ENCODE peak calls at places on chromosomes 11 and 22, in five cellular contexts. Z is stomach, M is GM12891, J is HCT116, X is right lobe of liver. V is an unnamed sample.

GRCh38 chr22:39625554-39626537 is 55.3 kb downstream of the CACNA1I start:
- DNase-seq in X (no peak), M (no peak), J (no peak), Z (no peak), V (no peak)

GRCh38 chr22:49894321-49895072 is 23.7 kb downstream of the ALG12 start:
- DNase-seq in J (no peak), X (no peak), Z (no peak), M (no peak), V (no peak)

GRCh38 chr22:46577361-46578249 is 40.2 kb upstream of the CELSR1 start:
- DNase-seq in J (no peak), Z (no peak), M (no peak), X (peak; percentile 35), V (no peak)

GRCh38 chr11:32466279-32466915 is 31.1 kb upstream of the WT1 start:
- DNase-seq in X (no peak), J (no peak), Z (peak; percentile 1), M (no peak), V (no peak)

GRCh38 chr11:130162733-130163132 is 3.2 kb downstream of the ST14 start:
- DNase-seq in Z (no peak), M (no peak), J (no peak), X (no peak), V (no peak)

GRCh38 chr11:122788781-122789535 is 49.3 kb upstream of the CRTAM start:
- DNase-seq in J (no peak), M (no peak), Z (no peak), X (no peak), V (no peak)

GRCh38 chr11:111417011-111417765 is 38.1 kb upstream of the POU2AF1 start:
- DNase-seq in Z (no peak), M (no peak), X (no peak), J (no peak), V (no peak)

GRCh38 chr11:41459602-41460405 is at the start of gene LRRC4C:
- DNase-seq in M (no peak), Z (no peak), X (no peak), J (no peak), V (no peak)

GRCh38 chr11:36454991-36455611 is 55.0 kb downstream of the TRAF6 start:
- DNase-seq in J (no peak), X (no peak), M (no peak), Z (no peak), V (peak; percentile 72)

GRCh38 chr11:59208956-59209355 is 3.8 kb downstream of the MPEG1 start:
- DNase-seq in Z (no peak), X (no peak), M (no peak), J (no peak), V (no peak)

GRCh38 chr11:122895591-122895990 is 13.0 kb downstream of the JHY start:
- DNase-seq in X (no peak), M (no peak), J (no peak), Z (no peak), V (no peak)

GRCh38 chr11:20158597-20159257 is 1.5 kb downstream of the DBX1 start:
- DNase-seq in M (no peak), Z (peak; percentile 41), J (no peak), X (peak; percentile 51), V (peak; percentile 73)

GRCh38 chr11:35285471-35285870 is 133.9 kb downstream of the SLC1A2 start:
- DNase-seq in X (no peak), J (no peak), Z (no peak), M (no peak), V (no peak)

GRCh38 chr11:88292156-88292844 is 45.2 kb downstream of the CTSC start:
- DNase-seq in M (no peak), J (peak; percentile 2), X (peak; percentile 49), Z (peak; percentile 54), V (peak; percentile 76)

GRCh38 chr11:32334822-32335221 is 100.5 kb downstream of the WT1 start:
- DNase-seq in M (no peak), J (peak; percentile 55), Z (no peak), X (no peak), V (peak; percentile 53)

GRCh38 chr22:32378703-32379272 is 21.1 kb downstream of the RFPL3 start:
- DNase-seq in J (peak; percentile 54), Z (no peak), M (no peak), X (no peak), V (peak; percentile 62)

GRCh38 chr11:122375687-122376399 is 259.8 kb upstream of the BLID start:
- DNase-seq in X (no peak), Z (no peak), M (no peak), J (peak; percentile 54), V (no peak)

GRCh38 chr22:22201185-22201924 is 43.2 kb upstream of the VPREB1 start:
- DNase-seq in X (no peak), J (no peak), Z (peak; percentile 48), M (peak; percentile 53), V (no peak)

GRCh38 chr11:34243620-34244493 is 114.0 kb downstream of the ABTB2 start:
- DNase-seq in Z (peak; percentile 56), J (peak; percentile 71), X (peak; percentile 52), M (peak; percentile 36), V (no peak)

GRCh38 chr22:47376322-47376700 is 613.9 kb downstream of the TBC1D22A start:
- DNase-seq in Z (no peak), J (no peak), X (peak; percentile 2), M (no peak), V (no peak)

GRCh38 chr11:108019870-108020540 is 11.3 kb downstream of the CUL5 start:
- DNase-seq in M (no peak), X (no peak), Z (no peak), J (no peak), V (no peak)

DNA sequence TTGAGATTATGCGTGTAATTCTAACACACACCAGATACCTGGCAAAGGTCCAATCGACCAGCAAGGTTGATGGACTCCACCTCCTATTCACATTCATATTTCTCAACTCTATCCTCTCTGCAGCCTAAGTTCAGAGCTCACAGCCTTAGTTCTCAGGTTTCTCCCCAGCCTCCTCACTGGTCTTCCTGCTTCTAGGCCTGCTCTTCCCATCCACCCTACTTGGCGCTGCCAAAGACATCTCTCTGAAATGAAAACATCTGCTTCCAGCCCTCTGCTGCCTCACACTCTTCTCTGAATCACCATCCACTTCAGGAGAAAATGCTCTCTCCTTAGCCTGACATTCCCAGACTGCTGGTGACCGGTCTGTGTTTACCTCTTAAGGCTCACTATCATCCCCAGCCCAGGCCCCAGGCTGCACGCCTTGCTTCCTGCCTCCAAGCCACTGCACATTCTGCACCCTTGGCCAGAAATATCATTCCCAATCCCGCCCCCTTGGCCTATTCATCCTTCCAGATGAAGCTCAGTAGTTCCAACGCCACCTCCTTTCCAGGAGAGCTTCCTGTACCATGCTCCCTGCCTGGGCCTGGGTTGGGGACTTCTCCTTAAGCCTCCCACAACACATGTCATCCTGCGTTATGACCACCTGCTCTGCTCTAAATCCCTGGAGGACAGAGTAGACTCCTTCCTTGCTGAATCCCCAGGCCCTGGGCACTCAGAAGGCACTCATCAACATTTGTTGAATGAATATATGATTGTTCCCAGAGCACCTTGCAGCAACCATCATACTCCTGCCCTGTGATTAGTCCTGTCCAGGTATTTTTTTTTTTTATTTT is 3.5 kb downstream of the ARRB1 start:
- DNase-seq in J (no peak), X (no peak), Z (no peak), M (no peak), V (peak; percentile 59)
- TF ChIP-seq POLR2A in J (no peak), X (no peak), Z (no peak), M (no peak), V (no peak)

GRCh38 chr11:45109400-45109799 is 37.0 kb upstream of the PRDM11 start:
- DNase-seq in Z (no peak), M (no peak), J (no peak), X (no peak), V (no peak)

GRCh38 chr11:45113807-45114206 is 32.6 kb upstream of the PRDM11 start:
- DNase-seq in J (no peak), M (no peak), X (no peak), Z (no peak), V (no peak)

GRCh38 chr11:45107051-45107450 is 39.4 kb upstream of the PRDM11 start:
- DNase-seq in Z (no peak), M (no peak), X (no peak), J (no peak), V (no peak)

GRCh38 chr11:45108070-45109064 is 38.1 kb upstream of the PRDM11 start:
- DNase-seq in J (no peak), Z (no peak), X (no peak), M (no peak), V (no peak)

GRCh38 chr11:45110562-45110961 is 35.9 kb upstream of the PRDM11 start:
- DNase-seq in Z (peak; percentile 48), J (peak; percentile 64), M (peak; percentile 41), X (no peak), V (peak; percentile 60)
- TF ChIP-seq POLR2A in Z (no peak), J (no peak), M (no peak), X (no peak), V (no peak)

DNA sequence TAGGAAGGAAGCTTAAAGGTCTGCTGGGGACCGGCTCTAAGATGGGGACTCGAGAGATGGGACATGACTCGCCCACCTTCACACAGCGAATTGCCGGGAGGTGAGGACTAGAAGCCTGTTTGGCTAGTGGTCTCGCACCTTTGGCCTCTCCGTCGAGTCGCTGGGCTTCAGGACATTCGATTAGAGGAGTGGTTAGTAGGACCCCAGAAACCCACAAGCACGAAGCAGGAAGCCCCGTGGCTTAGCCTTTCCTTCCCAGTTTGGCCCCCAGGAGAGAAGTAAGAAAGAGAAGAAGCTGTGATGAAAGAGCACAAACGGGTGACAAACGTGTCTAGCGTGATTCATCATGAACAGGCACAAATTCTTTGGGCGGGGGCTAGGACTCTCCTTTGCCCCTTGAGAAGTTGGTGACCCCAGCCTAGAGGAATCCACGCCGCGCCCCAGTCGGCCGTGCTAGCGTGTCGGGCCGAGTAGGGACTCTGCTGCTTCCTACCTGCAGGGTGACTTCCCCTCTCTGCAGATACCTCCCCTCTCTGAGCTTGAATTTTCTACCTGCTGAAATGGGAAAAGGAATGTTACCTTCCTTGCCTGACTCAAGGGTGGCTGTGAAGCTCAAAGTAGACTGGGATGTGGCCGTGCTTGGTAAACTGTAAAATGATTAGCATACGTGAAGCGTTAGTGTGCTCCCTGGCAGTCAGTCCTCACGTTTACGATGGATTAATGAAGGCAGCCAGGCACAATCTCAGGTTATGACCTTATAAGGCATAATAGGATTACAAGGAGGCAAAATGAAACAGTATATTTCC is 1.1 kb upstream of the ADM start:
- DNase-seq in X (peak; percentile 68), J (no peak), Z (peak; percentile 48), M (no peak), V (no peak)
- TF ChIP-seq POLR2A in X (peak; percentile 31), J (peak; percentile 67), Z (no peak), M (no peak), V (no peak)

GRCh38 chr11:93741882-93742226 is 382 bp downstream of the C11orf54 start:
- DNase-seq in J (no peak), X (peak; percentile 46), M (no peak), Z (peak; percentile 69), V (no peak)

GRCh38 chr11:93741094-93741881 is at the start of the genes C11orf54 and TAF1D:
- DNase-seq in X (peak; percentile 97), Z (peak; percentile 97), M (peak; percentile 74), J (peak; percentile 93), V (peak; percentile 98)

GRCh38 chr11:93740802-93741093 is 547 bp downstream of the TAF1D start:
- DNase-seq in X (peak; percentile 64), Z (peak; percentile 50), M (peak; percentile 24), J (no peak), V (peak; percentile 70)

GRCh38 chr11:93738647-93739081 is 2.6 kb downstream of the TAF1D start:
- DNase-seq in X (no peak), J (no peak), M (no peak), Z (no peak), V (no peak)

GRCh38 chr11:93740031-93740801 is 1.1 kb downstream of the TAF1D start:
- DNase-seq in Z (no peak), J (no peak), X (no peak), M (no peak), V (peak; percentile 36)
- TF ChIP-seq POLR2A in Z (no peak), J (no peak), X (no peak), M (no peak), V (no peak)

GRCh38 chr11:133903056-133903455 is 53.7 kb downstream of the IGSF9B start:
- DNase-seq in M (no peak), X (no peak), Z (peak; percentile 20), J (no peak), V (no peak)
- TF ChIP-seq POLR2A in M (no peak), X (no peak), Z (no peak), J (no peak), V (no peak)